ENCODE peak calls at places on chromosomes 13 and 19, in four cellular contexts. One of them, this sample, is unnamed.

GRCh38 chr19:46975918-46976782 is 43.5 kb upstream of the NPAS1 start:
- DNase-seq in upper lobe of right lung: peak; percentile 92
- DNase-seq in heart left ventricle: peak; percentile 95
- DNase-seq in PC-3: peak; percentile 51
- DNase-seq in this sample: peak; percentile 84

GRCh38 chr13:98525852-98526512 is 50.9 kb downstream of the STK24 start:
- DNase-seq in upper lobe of right lung: peak; percentile 58
- DNase-seq in heart left ventricle: no peak
- DNase-seq in PC-3: no peak
- DNase-seq in this sample: no peak

GRCh38 chr19:11659612-11660011 is 62.3 kb downstream of the ZNF627 start:
- DNase-seq in upper lobe of right lung: no peak
- DNase-seq in heart left ventricle: no peak
- DNase-seq in PC-3: peak; percentile 55
- DNase-seq in this sample: no peak

GRCh38 chr19:11356676-11357550 is 1.7 kb downstream of the PLPPR2 start:
- DNase-seq in upper lobe of right lung: no peak
- DNase-seq in heart left ventricle: no peak
- DNase-seq in PC-3: no peak
- DNase-seq in this sample: no peak

GRCh38 chr19:29831041-29831548 is 19.3 kb downstream of the CCNE1 start:
- DNase-seq in upper lobe of right lung: peak; percentile 49
- DNase-seq in heart left ventricle: no peak
- DNase-seq in PC-3: peak; percentile 66
- DNase-seq in this sample: no peak

GRCh38 chr13:79402074-79402635 is 3.9 kb downstream of the RBM26 start:
- DNase-seq in upper lobe of right lung: no peak
- DNase-seq in heart left ventricle: no peak
- DNase-seq in PC-3: no peak
- DNase-seq in this sample: no peak

GRCh38 chr13:23488442-23488841 is 54.9 kb upstream of the SACS start:
- DNase-seq in upper lobe of right lung: no peak
- DNase-seq in heart left ventricle: no peak
- DNase-seq in PC-3: peak; percentile 91
- DNase-seq in this sample: no peak

GRCh38 chr19:8321760-8322637 is 703 bp downstream of the RPS28 start:
- DNase-seq in upper lobe of right lung: no peak
- DNase-seq in heart left ventricle: no peak
- DNase-seq in PC-3: no peak
- DNase-seq in this sample: no peak

GRCh38 chr19:18419195-18419698 is at the start of gene SSBP4:
- DNase-seq in upper lobe of right lung: peak; percentile 86
- DNase-seq in heart left ventricle: peak; percentile 88
- DNase-seq in PC-3: peak; percentile 85
- DNase-seq in this sample: no peak

GRCh38 chr13:97185751-97186150 is 36.4 kb upstream of the MBNL2 start:
- DNase-seq in upper lobe of right lung: no peak
- DNase-seq in heart left ventricle: no peak
- DNase-seq in PC-3: no peak
- DNase-seq in this sample: no peak
- H3K4me3 ChIP-seq in upper lobe of right lung: no peak overlapping the region
- H3K4me3 ChIP-seq in heart left ventricle: no peak overlapping the region
- H3K4me3 ChIP-seq in PC-3: no peak overlapping the region
- H3K4me3 ChIP-seq in this sample: no peak overlapping the region

GRCh38 chr19:4580021-4580901 is 20.8 kb upstream of the SEMA6B start:
- DNase-seq in upper lobe of right lung: no peak
- DNase-seq in heart left ventricle: no peak
- DNase-seq in PC-3: no peak
- DNase-seq in this sample: no peak
- H3K4me3 ChIP-seq in upper lobe of right lung: peak overlapping the region; percentile 10
- H3K4me3 ChIP-seq in heart left ventricle: peak overlapping the region; percentile 40
- H3K4me3 ChIP-seq in PC-3: no peak overlapping the region
- H3K4me3 ChIP-seq in this sample: peak overlapping the region; percentile 64

GRCh38 chr13:48412100-48412556 is 785 bp downstream of the LPAR6 start:
- DNase-seq in upper lobe of right lung: no peak
- DNase-seq in heart left ventricle: no peak
- DNase-seq in PC-3: peak; percentile 26
- DNase-seq in this sample: no peak
- H3K4me3 ChIP-seq in upper lobe of right lung: peak overlapping the region; percentile 68
- H3K4me3 ChIP-seq in heart left ventricle: peak overlapping the region; percentile 62
- H3K4me3 ChIP-seq in PC-3: peak overlapping the region; percentile 73
- H3K4me3 ChIP-seq in this sample: peak overlapping the region; percentile 47

GRCh38 chr19:16197188-16197621 is 506 bp upstream of the AP1M1 start:
- DNase-seq in upper lobe of right lung: no peak
- DNase-seq in heart left ventricle: no peak
- DNase-seq in PC-3: peak; percentile 82
- DNase-seq in this sample: no peak
- H3K4me3 ChIP-seq in upper lobe of right lung: peak overlapping the region; percentile 89
- H3K4me3 ChIP-seq in heart left ventricle: peak overlapping the region; percentile 96
- H3K4me3 ChIP-seq in PC-3: peak overlapping the region; percentile 86
- H3K4me3 ChIP-seq in this sample: peak overlapping the region; percentile 99

GRCh38 chr19:2251577-2252480 is 2.7 kb downstream of the AMH start:
- DNase-seq in upper lobe of right lung: no peak
- DNase-seq in heart left ventricle: peak; percentile 61
- DNase-seq in PC-3: no peak
- DNase-seq in this sample: no peak
- H3K4me3 ChIP-seq in upper lobe of right lung: peak overlapping the region; percentile 26
- H3K4me3 ChIP-seq in heart left ventricle: no peak overlapping the region
- H3K4me3 ChIP-seq in PC-3: no peak overlapping the region
- H3K4me3 ChIP-seq in this sample: no peak overlapping the region

DNA sequence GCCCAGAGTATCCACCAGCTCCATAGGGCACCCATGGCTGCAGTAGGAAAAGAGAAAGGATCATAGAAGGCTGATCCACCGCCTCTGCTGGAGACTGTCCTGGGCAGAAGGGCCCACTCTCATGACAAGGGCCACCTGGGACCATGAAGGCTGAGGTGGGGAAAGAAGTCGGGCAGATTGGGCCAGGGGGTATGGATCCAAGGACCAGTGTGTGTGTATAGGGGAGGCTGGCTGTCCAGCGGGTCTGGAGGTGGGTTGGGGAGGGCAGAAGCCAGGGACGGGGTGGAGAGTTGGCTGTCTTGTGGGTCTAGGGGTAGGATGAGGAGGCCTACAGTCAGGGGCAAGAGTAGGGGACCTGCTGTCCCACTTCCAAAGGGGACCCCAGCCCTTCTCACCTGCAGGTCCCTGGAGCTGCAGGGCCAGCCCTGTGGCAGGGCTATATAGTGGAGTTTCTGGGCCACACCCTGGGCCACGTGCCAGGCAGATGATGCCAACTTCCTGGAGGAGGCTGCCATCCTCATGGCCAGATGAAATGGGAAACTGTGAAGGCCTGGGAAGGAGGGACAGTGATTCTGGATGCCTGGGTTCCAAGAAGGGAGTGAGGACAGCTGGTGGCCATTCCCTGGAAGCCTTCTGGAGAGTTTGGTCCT is at the start of gene FCGBP:
- DNase-seq in upper lobe of right lung: no peak
- DNase-seq in heart left ventricle: no peak
- DNase-seq in PC-3: no peak
- DNase-seq in this sample: no peak
- H3K4me3 ChIP-seq in upper lobe of right lung: no peak within 1 kb of the TSS
- H3K4me3 ChIP-seq in heart left ventricle: no peak within 1 kb of the TSS
- H3K4me3 ChIP-seq in PC-3: no peak within 1 kb of the TSS
- H3K4me3 ChIP-seq in this sample: no peak within 1 kb of the TSS

GRCh38 chr19:1081301-1082164 is 13.6 kb downstream of the POLR2E start:
- DNase-seq in upper lobe of right lung: peak; percentile 72
- DNase-seq in heart left ventricle: peak; percentile 57
- DNase-seq in PC-3: no peak
- DNase-seq in this sample: no peak
- H3K4me3 ChIP-seq in upper lobe of right lung: no peak overlapping the region
- H3K4me3 ChIP-seq in heart left ventricle: no peak overlapping the region
- H3K4me3 ChIP-seq in PC-3: no peak overlapping the region
- H3K4me3 ChIP-seq in this sample: no peak overlapping the region

This sample was measured in breast epithelium.